ENCODE peak calls at places on chromosomes 6 and 20, in seven cellular contexts. U is CD8-positive, alpha-beta T cell; C is CD4-positive, alpha-beta T cell; L is endodermal cell; W is adrenal gland; I is fibroblast of lung; P is lower lobe of right lung. M is an unnamed sample.

GRCh38 chr6:167676666-167677421 is 149.9 kb upstream of the AFDN start:
- DNase-seq in L (peak; percentile 64), P (no peak), C (no peak), I (no peak), W (peak; percentile 57), U (no peak), M (no peak)

GRCh38 chr6:49866485-49866943 is at the start of gene CRISP1:
- DNase-seq in W (no peak), I (no peak), C (no peak), P (no peak), L (no peak), U (no peak), M (no peak)

GRCh38 chr6:38213275-38213674 is 393.7 kb downstream of the ZFAND3 start:
- DNase-seq in L (peak; percentile 33), C (no peak), W (no peak), I (no peak), U (no peak), P (no peak), M (no peak)

GRCh38 chr20:37193821-37194220 is 14.5 kb upstream of the MROH8 start:
- DNase-seq in U (no peak), P (no peak), C (no peak), L (no peak), I (no peak), W (peak; percentile 41), M (no peak)

GRCh38 chr6:43060034-43060754 is 763 bp downstream of the KLC4 start:
- DNase-seq in C (no peak), P (peak; percentile 67), W (no peak), L (no peak), I (peak; percentile 3), U (no peak), M (no peak)

GRCh38 chr6:13696226-13696625 is 15.4 kb downstream of the RANBP9 start:
- DNase-seq in U (no peak), C (no peak), L (no peak), I (peak; percentile 57), P (no peak), W (no peak), M (no peak)

GRCh38 chr20:21684671-21685070 is 20.8 kb upstream of the PAX1 start:
- DNase-seq in I (no peak), U (no peak), W (no peak), P (no peak), C (no peak), L (peak; percentile 77), M (no peak)

GRCh38 chr20:51084598-51084997 is 61.7 kb upstream of the KCNG1 start:
- DNase-seq in I (no peak), L (peak; percentile 30), U (no peak), P (no peak), W (no peak), C (no peak), M (no peak)

GRCh38 chr6:150207931-150208570 is 65.2 kb downstream of the PPP1R14C start:
- DNase-seq in P (no peak), W (no peak), C (no peak), U (no peak), L (no peak), I (no peak), M (no peak)

GRCh38 chr6:168261234-168261633 is 58.3 kb downstream of the DACT2 start:
- DNase-seq in C (no peak), U (no peak), P (no peak), I (no peak), W (no peak), L (no peak), M (no peak)

GRCh38 chr20:23362392-23363256 is 642 bp downstream of the GZF1 start:
- DNase-seq in C (peak; percentile 12), I (no peak), L (peak; percentile 71), P (peak; percentile 80), U (peak; percentile 56), W (peak; percentile 82), M (no peak)

GRCh38 chr6:163170294-163170883 is 244.1 kb upstream of the QKI start:
- DNase-seq in U (no peak), I (no peak), C (no peak), L (peak; percentile 78), W (no peak), P (no peak), M (no peak)

GRCh38 chr6:10478187-10479040 is 42.7 kb upstream of the GCNT2 start:
- DNase-seq in U (no peak), I (peak; percentile 52), P (no peak), C (no peak), L (no peak), W (no peak), M (no peak)

GRCh38 chr20:14336667-14337066 is 745 bp downstream of the FLRT3 start:
- DNase-seq in P (no peak), W (no peak), I (peak; percentile 37), L (peak; percentile 58), C (no peak), U (no peak), M (no peak)

GRCh38 chr20:4633780-4634179 is 87.9 kb upstream of the PRND start:
- DNase-seq in P (no peak), I (peak; percentile 81), L (no peak), C (no peak), W (no peak), U (no peak), M (no peak)

GRCh38 chr6:55980627-55981211 is 105.3 kb upstream of the BMP5 start:
- DNase-seq in L (peak; percentile 70), C (no peak), P (no peak), I (peak; percentile 66), U (no peak), W (no peak), M (no peak)

GRCh38 chr20:58039569-58040092 is 188.8 kb downstream of the ANKRD60 start:
- DNase-seq in W (peak; percentile 72), I (no peak), C (no peak), P (no peak), U (peak; percentile 25), L (no peak), M (no peak)

GRCh38 chr20:40525356-40525755 is 163.7 kb downstream of the MAFB start:
- DNase-seq in I (peak; percentile 86), C (no peak), W (no peak), P (no peak), U (no peak), L (no peak), M (no peak)
- H3K9me3 ChIP-seq in I (no peaks in the 10 kb centered on the region), C (no peaks in the 10 kb centered on the region), W (no peaks in the 10 kb centered on the region), P (peaks cover 7% of the 10 kb centered on the region), U (no peaks in the 10 kb centered on the region), L (peaks cover 11% of the 10 kb centered on the region), M (no peaks in the 10 kb centered on the region)

GRCh38 chr20:18431206-18431605 is 35.6 kb downstream of the DZANK1 start:
- DNase-seq in I (no peak), W (no peak), L (peak; percentile 63), C (no peak), U (no peak), P (no peak), M (no peak)

GRCh38 chr20:18428490-18429173 is 38.2 kb downstream of the DZANK1 start:
- DNase-seq in P (no peak), U (no peak), W (peak; percentile 79), I (peak; percentile 66), L (no peak), C (no peak), M (no peak)

GRCh38 chr20:18427214-18427613 is 39.6 kb downstream of the DZANK1 start:
- DNase-seq in P (no peak), W (no peak), U (no peak), I (no peak), C (no peak), L (no peak), M (no peak)

GRCh38 chr20:18430172-18430826 is 36.5 kb downstream of the DZANK1 start:
- DNase-seq in P (no peak), U (no peak), I (no peak), C (no peak), L (no peak), W (no peak), M (no peak)
- H3K9me3 ChIP-seq in P (no peaks in the 10 kb centered on the region), U (no peaks in the 10 kb centered on the region), I (no peaks in the 10 kb centered on the region), C (no peaks in the 10 kb centered on the region), L (no peaks in the 10 kb centered on the region), W (no peaks in the 10 kb centered on the region), M (no peaks in the 10 kb centered on the region)

GRCh38 chr6:165634486-165634885 is 28.6 kb downstream of the PDE10A start:
- DNase-seq in L (no peak), U (no peak), I (no peak), P (no peak), C (no peak), W (no peak), M (no peak)
- H3K9me3 ChIP-seq in L (no peaks in the 10 kb centered on the region), U (no peaks in the 10 kb centered on the region), I (no peaks in the 10 kb centered on the region), P (no peaks in the 10 kb centered on the region), C (no peaks in the 10 kb centered on the region), W (no peaks in the 10 kb centered on the region), M (no peaks in the 10 kb centered on the region)

GRCh38 chr20:2859330-2860121 is 13.8 kb upstream of the PTPRA start:
- DNase-seq in U (no peak), P (no peak), C (no peak), W (no peak), L (no peak), I (peak; percentile 49), M (no peak)
- H3K9me3 ChIP-seq in U (no peaks in the 10 kb centered on the region), P (no peaks in the 10 kb centered on the region), C (no peaks in the 10 kb centered on the region), W (no peaks in the 10 kb centered on the region), L (no peaks in the 10 kb centered on the region), I (no peaks in the 10 kb centered on the region), M (no peaks in the 10 kb centered on the region)

DNA sequence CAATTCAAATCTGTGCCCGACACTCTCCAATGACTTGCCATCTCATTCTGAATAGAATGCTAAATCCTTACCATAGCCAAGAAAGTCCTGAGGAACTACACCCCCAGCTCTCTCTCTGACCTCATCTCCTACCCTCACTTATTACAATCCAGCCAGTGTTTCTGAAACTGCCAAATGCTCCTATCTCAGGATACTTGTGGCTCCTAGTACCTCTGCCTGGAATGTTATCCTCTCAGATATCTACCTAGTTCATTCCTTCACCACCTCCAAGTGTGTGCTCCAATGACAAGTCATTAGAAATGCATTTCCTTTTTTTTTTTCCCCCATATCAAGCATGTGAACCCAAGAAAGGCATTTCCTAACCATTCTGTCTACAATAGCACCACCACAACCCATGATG is 24.4 kb downstream of the ZNF184 start:
- DNase-seq in I (no peak), L (no peak), C (no peak), W (no peak), P (no peak), U (no peak), M (no peak)
- H3K9me3 ChIP-seq in I (peaks cover 6% of the 10 kb centered on the region), L (peaks cover 80% of the 10 kb centered on the region), C (peaks cover 94% of the 10 kb centered on the region), W (peaks cover 60% of the 10 kb centered on the region), P (peaks cover 83% of the 10 kb centered on the region), U (peaks cover 49% of the 10 kb centered on the region), M (peaks cover 46% of the 10 kb centered on the region)

DNA sequence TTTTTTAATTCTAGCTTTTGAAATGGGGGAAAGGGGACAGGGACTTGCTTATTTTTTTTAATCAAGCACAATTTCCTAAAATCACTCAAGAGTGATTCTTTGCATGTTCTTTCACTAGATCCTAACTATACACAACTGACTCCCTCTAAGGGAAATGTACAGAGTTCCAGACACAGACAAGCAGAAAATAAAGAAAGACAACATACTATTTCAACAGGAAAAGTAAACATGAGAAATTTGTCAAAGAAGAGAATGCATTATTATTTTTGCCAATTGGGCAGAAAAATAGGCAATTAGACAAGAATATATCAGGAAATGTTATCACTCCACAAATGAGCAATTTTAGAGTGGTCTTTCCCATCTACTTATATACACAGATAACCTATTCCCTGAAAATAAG is 128.2 kb downstream of the RNGTT start:
- DNase-seq in L (no peak), C (no peak), W (no peak), P (no peak), I (no peak), U (no peak), M (no peak)
- H3K9me3 ChIP-seq in L (peaks cover 27% of the 10 kb centered on the region), C (peaks cover 28% of the 10 kb centered on the region), W (peaks cover 7% of the 10 kb centered on the region), P (peaks cover 33% of the 10 kb centered on the region), I (no peaks in the 10 kb centered on the region), U (peaks cover 10% of the 10 kb centered on the region), M (peaks cover 15% of the 10 kb centered on the region)